ENCODE peak calls at places on chromosomes 7 and 10, in six cellular contexts. One of them, this sample, is unnamed.

GRCh38 chr10:132011027-132011426 is 29.3 kb upstream of the BNIP3 start:
- DNase-seq in heart left ventricle: no peak
- DNase-seq in A549: no peak
- DNase-seq in AG09309: no peak
- DNase-seq in left ventricle myocardium inferior: peak
- DNase-seq in left lung: no peak
- DNase-seq in this sample: no peak

GRCh38 chr10:102601639-102602038 is 42.6 kb upstream of the TRIM8 start:
- DNase-seq in heart left ventricle: peak
- DNase-seq in A549: no peak
- DNase-seq in AG09309: no peak
- DNase-seq in left ventricle myocardium inferior: no peak
- DNase-seq in left lung: no peak
- DNase-seq in this sample: no peak

GRCh38 chr10:3926268-3926667 is 141.3 kb upstream of the KLF6 start:
- DNase-seq in heart left ventricle: no peak
- DNase-seq in A549: no peak
- DNase-seq in AG09309: no peak
- DNase-seq in left ventricle myocardium inferior: no peak
- DNase-seq in left lung: no peak
- DNase-seq in this sample: no peak

GRCh38 chr10:97333351-97333600 is 1.3 kb downstream of the FRAT2 start:
- DNase-seq in heart left ventricle: no peak
- DNase-seq in A549: peak
- DNase-seq in AG09309: no peak
- DNase-seq in left ventricle myocardium inferior: no peak
- DNase-seq in left lung: no peak
- DNase-seq in this sample: no peak

GRCh38 chr10:3687510-3688081 is 97.4 kb downstream of the KLF6 start:
- DNase-seq in heart left ventricle: no peak
- DNase-seq in A549: no peak
- DNase-seq in AG09309: no peak
- DNase-seq in left ventricle myocardium inferior: no peak
- DNase-seq in left lung: no peak
- DNase-seq in this sample: no peak

GRCh38 chr7:3193721-3194120 is 107.3 kb upstream of the SDK1 start:
- DNase-seq in heart left ventricle: no peak
- DNase-seq in A549: no peak
- DNase-seq in AG09309: no peak
- DNase-seq in left ventricle myocardium inferior: no peak
- DNase-seq in left lung: no peak
- DNase-seq in this sample: no peak

GRCh38 chr7:34184466-34184865 is 279.1 kb downstream of the BMPER start:
- DNase-seq in heart left ventricle: no peak
- DNase-seq in A549: peak
- DNase-seq in AG09309: no peak
- DNase-seq in left ventricle myocardium inferior: no peak
- DNase-seq in left lung: no peak
- DNase-seq in this sample: no peak

GRCh38 chr7:1850976-1851571 is 181.0 kb downstream of the ELFN1 start:
- DNase-seq in heart left ventricle: peak
- DNase-seq in A549: no peak
- DNase-seq in AG09309: no peak
- DNase-seq in left ventricle myocardium inferior: no peak
- DNase-seq in left lung: peak
- DNase-seq in this sample: no peak

GRCh38 chr10:58932821-58933314 is 243.6 kb upstream of the PHYHIPL start:
- DNase-seq in heart left ventricle: no peak
- DNase-seq in A549: no peak
- DNase-seq in AG09309: no peak
- DNase-seq in left ventricle myocardium inferior: no peak
- DNase-seq in left lung: no peak
- DNase-seq in this sample: no peak

GRCh38 chr10:630581-631073 is 58.8 kb downstream of the DIP2C start:
- DNase-seq in heart left ventricle: no peak
- DNase-seq in A549: no peak
- DNase-seq in AG09309: no peak
- DNase-seq in left ventricle myocardium inferior: no peak
- DNase-seq in left lung: no peak
- DNase-seq in this sample: no peak

GRCh38 chr10:621500-621899 is 68.0 kb downstream of the DIP2C start:
- DNase-seq in heart left ventricle: peak
- DNase-seq in A549: no peak
- DNase-seq in AG09309: no peak
- DNase-seq in left ventricle myocardium inferior: no peak
- DNase-seq in left lung: no peak
- DNase-seq in this sample: no peak

GRCh38 chr10:72784551-72785421 is 92.8 kb downstream of the MCU start:
- DNase-seq in heart left ventricle: no peak
- DNase-seq in A549: peak
- DNase-seq in AG09309: peak
- DNase-seq in left ventricle myocardium inferior: peak
- DNase-seq in left lung: peak
- DNase-seq in this sample: peak

GRCh38 chr10:52442576-52442975 is 128.5 kb downstream of the DKK1 start:
- DNase-seq in heart left ventricle: no peak
- DNase-seq in A549: peak
- DNase-seq in AG09309: no peak
- DNase-seq in left ventricle myocardium inferior: no peak
- DNase-seq in left lung: no peak
- DNase-seq in this sample: no peak

GRCh38 chr10:12186324-12186723 is 9.4 kb downstream of the NUDT5 start:
- DNase-seq in heart left ventricle: no peak
- DNase-seq in A549: no peak
- DNase-seq in AG09309: no peak
- DNase-seq in left ventricle myocardium inferior: no peak
- DNase-seq in left lung: no peak
- DNase-seq in this sample: no peak

GRCh38 chr7:84658286-84658685 is 463.7 kb upstream of the SEMA3A start:
- DNase-seq in heart left ventricle: no peak
- DNase-seq in A549: no peak
- DNase-seq in AG09309: no peak
- DNase-seq in left ventricle myocardium inferior: no peak
- DNase-seq in left lung: no peak
- DNase-seq in this sample: no peak

GRCh38 chr7:133633055-133633454 is 380.2 kb downstream of the EXOC4 start:
- DNase-seq in heart left ventricle: no peak
- DNase-seq in A549: no peak
- DNase-seq in AG09309: peak
- DNase-seq in left ventricle myocardium inferior: no peak
- DNase-seq in left lung: no peak
- DNase-seq in this sample: no peak

GRCh38 chr10:121351533-121351932 is 246.7 kb downstream of the FGFR2 start:
- DNase-seq in heart left ventricle: no peak
- DNase-seq in A549: no peak
- DNase-seq in AG09309: no peak
- DNase-seq in left ventricle myocardium inferior: no peak
- DNase-seq in left lung: no peak
- DNase-seq in this sample: no peak

GRCh38 chr7:39510738-39511372 is 55.3 kb upstream of the YAE1 start:
- DNase-seq in heart left ventricle: no peak
- DNase-seq in A549: no peak
- DNase-seq in AG09309: no peak
- DNase-seq in left ventricle myocardium inferior: no peak
- DNase-seq in left lung: no peak
- DNase-seq in this sample: peak

GRCh38 chr7:74306737-74307469 is 17.7 kb downstream of the CLIP2 start:
- DNase-seq in heart left ventricle: peak
- DNase-seq in A549: no peak
- DNase-seq in AG09309: peak
- DNase-seq in left ventricle myocardium inferior: peak
- DNase-seq in left lung: peak
- DNase-seq in this sample: peak

GRCh38 chr10:11165591-11166543 is 148.2 kb downstream of the CELF2 start:
- DNase-seq in heart left ventricle: peak
- DNase-seq in A549: no peak
- DNase-seq in AG09309: no peak
- DNase-seq in left ventricle myocardium inferior: peak
- DNase-seq in left lung: no peak
- DNase-seq in this sample: no peak

GRCh38 chr10:133044502-133044901 is 43.2 kb upstream of the ADGRA1 start:
- DNase-seq in heart left ventricle: peak
- DNase-seq in A549: no peak
- DNase-seq in AG09309: no peak
- DNase-seq in left ventricle myocardium inferior: peak
- DNase-seq in left lung: no peak
- DNase-seq in this sample: no peak

GRCh38 chr7:55065511-55066229 is 46.9 kb downstream of the EGFR start:
- DNase-seq in heart left ventricle: no peak
- DNase-seq in A549: peak
- DNase-seq in AG09309: no peak
- DNase-seq in left ventricle myocardium inferior: no peak
- DNase-seq in left lung: no peak
- DNase-seq in this sample: peak

GRCh38 chr10:14184841-14185500 is 145.8 kb downstream of the FRMD4A start:
- DNase-seq in heart left ventricle: no peak
- DNase-seq in A549: no peak
- DNase-seq in AG09309: no peak
- DNase-seq in left ventricle myocardium inferior: no peak
- DNase-seq in left lung: no peak
- DNase-seq in this sample: no peak

GRCh38 chr7:150688630-150689029 is 3.1 kb downstream of the GIMAP2 start:
- DNase-seq in heart left ventricle: no peak
- DNase-seq in A549: no peak
- DNase-seq in AG09309: no peak
- DNase-seq in left ventricle myocardium inferior: no peak
- DNase-seq in left lung: no peak
- DNase-seq in this sample: no peak

GRCh38 chr10:49115796-49116508 is 630 bp upstream of the VSTM4 start:
- DNase-seq in heart left ventricle: peak
- DNase-seq in A549: no peak
- DNase-seq in AG09309: no peak
- DNase-seq in left ventricle myocardium inferior: no peak
- DNase-seq in left lung: no peak
- DNase-seq in this sample: no peak

GRCh38 chr10:7480742-7481381 is 70.0 kb upstream of the SFMBT2 start:
- DNase-seq in heart left ventricle: no peak
- DNase-seq in A549: no peak
- DNase-seq in AG09309: no peak
- DNase-seq in left ventricle myocardium inferior: no peak
- DNase-seq in left lung: no peak
- DNase-seq in this sample: no peak

GRCh38 chr10:84329094-84329611 is 764 bp downstream of the CCSER2 start:
- DNase-seq in heart left ventricle: no peak
- DNase-seq in A549: peak
- DNase-seq in AG09309: no peak
- DNase-seq in left ventricle myocardium inferior: no peak
- DNase-seq in left lung: no peak
- DNase-seq in this sample: no peak

GRCh38 chr10:84333864-84334451 is 5.6 kb downstream of the CCSER2 start:
- DNase-seq in heart left ventricle: no peak
- DNase-seq in A549: no peak
- DNase-seq in AG09309: no peak
- DNase-seq in left ventricle myocardium inferior: no peak
- DNase-seq in left lung: no peak
- DNase-seq in this sample: no peak

GRCh38 chr10:84328303-84329093 is at the start of gene CCSER2:
- DNase-seq in heart left ventricle: peak
- DNase-seq in A549: peak
- DNase-seq in AG09309: peak
- DNase-seq in left ventricle myocardium inferior: peak
- DNase-seq in left lung: peak
- DNase-seq in this sample: no peak

GRCh38 chr10:84329986-84330651 is 1.7 kb downstream of the CCSER2 start:
- DNase-seq in heart left ventricle: no peak
- DNase-seq in A549: no peak
- DNase-seq in AG09309: no peak
- DNase-seq in left ventricle myocardium inferior: no peak
- DNase-seq in left lung: no peak
- DNase-seq in this sample: no peak

GRCh38 chr10:84331091-84331490 is 2.7 kb downstream of the CCSER2 start:
- DNase-seq in heart left ventricle: no peak
- DNase-seq in A549: no peak
- DNase-seq in AG09309: no peak
- DNase-seq in left ventricle myocardium inferior: no peak
- DNase-seq in left lung: no peak
- DNase-seq in this sample: no peak
- H3K4me3 ChIP-seq in heart left ventricle: no peak
- H3K4me3 ChIP-seq in A549: no peak
- H3K4me3 ChIP-seq in AG09309: no peak
- H3K4me3 ChIP-seq in left ventricle myocardium inferior: no peak
- H3K4me3 ChIP-seq in left lung: no peak
- H3K4me3 ChIP-seq in this sample: no peak

GRCh38 chr7:158442260-158442659 is 145.4 kb downstream of the PTPRN2 start:
- DNase-seq in heart left ventricle: no peak
- DNase-seq in A549: peak
- DNase-seq in AG09309: no peak
- DNase-seq in left ventricle myocardium inferior: no peak
- DNase-seq in left lung: no peak
- DNase-seq in this sample: no peak
- TF ChIP-seq CTCF in heart left ventricle: no peak
- TF ChIP-seq CTCF in A549: no peak
- TF ChIP-seq CTCF in AG09309: no peak
- TF ChIP-seq CTCF in left ventricle myocardium inferior: no peak
- TF ChIP-seq CTCF in left lung: no peak
- TF ChIP-seq CTCF in this sample: no peak

DNA sequence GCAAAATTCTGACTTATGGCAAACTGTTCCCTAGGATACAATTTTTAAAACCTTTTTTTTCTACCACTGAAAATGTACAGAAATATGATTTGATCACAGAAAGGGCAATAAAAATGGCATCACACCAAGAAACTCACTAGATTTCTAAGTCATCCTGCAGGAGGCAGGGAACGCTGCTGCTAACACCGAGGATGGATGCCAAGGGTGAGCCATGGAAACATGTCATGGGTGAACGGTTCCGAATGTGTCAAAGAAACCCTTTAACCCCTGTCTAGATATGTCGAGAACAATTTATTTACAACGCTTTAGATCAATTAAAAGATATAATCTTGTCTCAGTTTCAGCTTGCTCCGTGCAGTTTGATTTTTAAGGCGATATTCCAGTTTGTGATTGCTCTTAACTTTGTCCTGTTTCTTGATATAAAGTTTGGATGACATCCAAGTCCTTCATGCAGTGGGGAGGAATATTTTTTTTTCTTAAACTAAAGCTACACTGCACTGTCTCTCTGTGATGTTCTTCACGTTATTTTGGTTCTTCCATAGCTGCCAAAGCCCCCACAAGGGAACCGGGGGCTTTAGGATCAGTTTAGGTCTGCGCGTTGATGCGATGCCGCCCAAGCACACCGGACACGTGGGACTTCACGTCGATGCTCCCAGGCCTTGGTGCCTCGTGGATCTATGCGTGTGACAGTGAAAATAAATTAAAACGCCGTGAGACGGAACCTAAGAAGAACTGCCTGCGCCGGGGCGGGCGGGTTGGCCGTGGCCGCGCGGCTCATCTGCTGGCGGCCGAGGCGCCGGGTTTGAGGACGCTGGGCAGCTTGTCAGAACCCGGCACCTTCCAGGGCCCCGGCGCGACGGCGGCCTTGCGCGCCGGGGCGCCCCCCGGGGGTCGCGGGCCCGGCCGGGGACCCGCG is 220.2 kb downstream of the PHTF2 start:
- DNase-seq in heart left ventricle: peak
- DNase-seq in A549: peak
- DNase-seq in AG09309: no peak
- DNase-seq in left ventricle myocardium inferior: peak
- DNase-seq in left lung: no peak
- DNase-seq in this sample: no peak
- H3K4me3 ChIP-seq in heart left ventricle: peak
- H3K4me3 ChIP-seq in A549: peak
- H3K4me3 ChIP-seq in AG09309: peak
- H3K4me3 ChIP-seq in left ventricle myocardium inferior: peak
- H3K4me3 ChIP-seq in left lung: peak
- H3K4me3 ChIP-seq in this sample: peak

GRCh38 chr7:43479042-43479441 is 103.9 kb upstream of the STK17A start:
- DNase-seq in heart left ventricle: no peak
- DNase-seq in A549: no peak
- DNase-seq in AG09309: no peak
- DNase-seq in left ventricle myocardium inferior: no peak
- DNase-seq in left lung: no peak
- DNase-seq in this sample: no peak
- TF ChIP-seq CTCF in heart left ventricle: no peak
- TF ChIP-seq CTCF in A549: peak
- TF ChIP-seq CTCF in AG09309: no peak
- TF ChIP-seq CTCF in left ventricle myocardium inferior: no peak
- TF ChIP-seq CTCF in left lung: no peak
- TF ChIP-seq CTCF in this sample: no peak